ENCODE peak calls at places on chromosomes 1 and 21, in seven cellular contexts. W is kidney, Q is RWPE1, B is pancreas, O is glutamatergic neuron, V is heart right ventricle, T is astrocyte. G is an unnamed sample.
A peak's percentile ranks its signal among the peaks of the same experiment; 100 is the strongest.

GRCh38 chr1:21857840-21858670 is 46.0 kb downstream of the LDLRAD2 start:
- DNase-seq in W (no peak), Q (no peak), B (no peak), O (no peak), V (no peak), T (no peak), G (no peak)

GRCh38 chr1:217363319-217363718 is 267.6 kb downstream of the GPATCH2 start:
- DNase-seq in W (no peak), Q (no peak), B (no peak), O (no peak), V (no peak), T (no peak), G (peak; percentile 17)

GRCh38 chr1:110605901-110606783 is at the start of gene KCNA2:
- DNase-seq in W (peak; percentile 79), Q (no peak), B (peak; percentile 73), O (peak; percentile 82), V (peak; percentile 55), T (peak; percentile 2), G (no peak)

GRCh38 chr1:197776348-197777082 is 1.2 kb upstream of the DENND1B start:
- DNase-seq in W (no peak), Q (peak; percentile 67), B (no peak), O (no peak), V (no peak), T (peak; percentile 96), G (peak; percentile 75)

GRCh38 chr1:46747683-46748288 is 28.9 kb upstream of the EFCAB14 start:
- DNase-seq in W (no peak), Q (peak; percentile 82), B (no peak), O (peak; percentile 49), V (peak; percentile 41), T (peak; percentile 20), G (peak; percentile 86)

GRCh38 chr1:172399369-172400072 is 21.0 kb upstream of the C1orf105 start:
- DNase-seq in W (no peak), Q (peak; percentile 38), B (no peak), O (no peak), V (peak; percentile 54), T (peak; percentile 97), G (peak; percentile 67)

GRCh38 chr1:194807530-194808220 is 1621.3 kb upstream of the B3GALT2 start:
- DNase-seq in W (no peak), Q (no peak), B (no peak), O (no peak), V (no peak), T (no peak), G (no peak)

GRCh38 chr21:35637431-35637830 is 422.9 kb downstream of the SETD4 start:
- DNase-seq in W (no peak), Q (no peak), B (no peak), O (no peak), V (no peak), T (peak; percentile 69), G (peak; percentile 65)

GRCh38 chr1:220353229-220354012 is 81.2 kb upstream of the RAB3GAP2 start:
- DNase-seq in W (no peak), Q (no peak), B (no peak), O (peak; percentile 22), V (no peak), T (no peak), G (no peak)

GRCh38 chr21:27291006-27291405 is 324.1 kb upstream of the ADAMTS5 start:
- DNase-seq in W (no peak), Q (no peak), B (no peak), O (no peak), V (no peak), T (no peak), G (no peak)

GRCh38 chr1:55056632-55056992 is 17.3 kb downstream of the PCSK9 start:
- DNase-seq in W (no peak), Q (no peak), B (no peak), O (no peak), V (no peak), T (no peak), G (no peak)

GRCh38 chr1:151047591-151047924 is at the start of gene C1orf56:
- DNase-seq in W (peak; percentile 87), Q (peak; percentile 58), B (peak; percentile 68), O (peak; percentile 74), V (peak; percentile 59), T (peak; percentile 53), G (peak; percentile 61)

DNA sequence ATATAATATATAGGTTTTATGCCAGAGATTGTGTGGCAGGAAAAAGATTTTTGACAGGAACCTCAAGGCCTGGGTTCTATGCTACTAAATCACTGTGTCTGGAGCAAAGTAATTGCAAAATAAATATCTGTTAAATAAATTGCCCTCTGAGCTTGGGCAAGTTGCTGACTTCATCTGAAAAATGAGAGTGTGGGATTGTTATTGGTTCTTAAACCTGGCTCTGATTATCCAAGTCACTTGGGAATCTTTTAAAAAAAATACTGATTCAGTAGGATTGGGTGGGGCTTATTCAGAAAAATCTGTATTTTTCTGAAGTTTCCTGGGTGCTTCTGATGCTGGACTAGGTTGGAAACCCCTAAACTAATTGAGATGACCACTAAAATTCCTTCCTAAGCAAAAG is 174.1 kb upstream of the SGIP1 start:
- DNase-seq in W (no peak), Q (no peak), B (no peak), O (no peak), V (no peak), T (no peak), G (no peak)
- TF ChIP-seq CTCF in W (no peak), Q (no peak), B (no peak), O (no peak), V (no peak), T (no peak), G (no peak)

GRCh38 chr1:43074244-43074643 is 97.8 kb downstream of the EBNA1BP2 start:
- DNase-seq in W (no peak), Q (peak; percentile 36), B (no peak), O (no peak), V (no peak), T (no peak), G (peak; percentile 32)
- TF ChIP-seq CTCF in W (no peak), Q (no peak), B (no peak), O (no peak), V (no peak), T (peak; percentile 10), G (peak; percentile 28)

GRCh38 chr1:33001282-33001681 is 35.4 kb downstream of the AK2 start:
- DNase-seq in W (no peak), Q (no peak), B (no peak), O (no peak), V (no peak), T (no peak), G (no peak)
- TF ChIP-seq CTCF in W (peak; percentile 2), Q (no peak), B (no peak), O (no peak), V (no peak), T (peak; percentile 23), G (peak; percentile 13)

GRCh38 chr1:34753163-34753562 is 1.7 kb upstream of the GJB5 start:
- DNase-seq in W (no peak), Q (no peak), B (no peak), O (no peak), V (no peak), T (no peak), G (no peak)
- TF ChIP-seq CTCF in W (no peak), Q (no peak), B (no peak), O (no peak), V (no peak), T (no peak), G (no peak)

DNA sequence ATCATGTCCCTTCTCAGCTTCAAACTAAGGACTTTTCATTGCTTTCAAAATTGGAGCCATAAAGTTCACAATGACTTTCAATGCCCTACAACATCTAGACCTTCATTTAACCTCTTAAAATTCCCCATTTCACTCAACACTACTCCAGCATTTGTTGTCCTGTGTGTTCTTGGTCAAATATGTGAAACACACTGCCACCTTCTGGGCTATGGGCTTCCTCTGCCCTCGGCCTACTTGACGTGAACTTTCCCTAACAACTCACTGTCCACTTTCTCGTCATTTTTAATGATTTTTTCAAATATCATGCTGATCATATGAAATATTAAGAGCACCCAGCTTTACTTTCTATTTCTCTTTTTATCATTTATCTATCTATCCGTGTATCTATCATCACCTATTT is 2018.4 kb downstream of the NCAM2 start:
- DNase-seq in W (no peak), Q (no peak), B (no peak), O (peak; percentile 26), V (no peak), T (no peak), G (peak; percentile 33)
- TF ChIP-seq CTCF in W (no peak), Q (no peak), B (no peak), O (peak; percentile 27), V (peak; percentile 8), T (no peak), G (peak; percentile 33)

DNA sequence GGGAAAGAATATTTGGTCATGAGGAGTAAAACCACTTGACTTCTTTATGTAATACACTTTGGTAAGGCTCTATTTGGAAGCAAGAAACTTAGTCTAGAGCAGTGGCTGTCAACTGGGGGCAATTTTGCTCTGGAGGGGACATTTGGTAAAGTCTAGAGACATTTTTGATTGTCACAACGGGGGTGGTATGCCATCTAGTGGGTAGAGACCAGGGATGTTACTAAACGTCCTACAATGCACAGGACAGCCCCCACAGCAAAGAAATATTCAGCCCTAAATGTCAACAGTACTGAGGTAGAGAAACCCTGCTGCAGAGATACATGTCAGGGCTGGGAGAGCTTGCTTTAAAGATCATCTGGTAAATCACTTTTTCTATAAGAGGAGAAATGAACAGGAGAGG is 13.5 kb downstream of the FUCA1 start:
- DNase-seq in W (no peak), Q (no peak), B (no peak), O (no peak), V (no peak), T (no peak), G (peak; percentile 29)
- TF ChIP-seq CTCF in W (no peak), Q (no peak), B (no peak), O (no peak), V (peak; percentile 29), T (peak; percentile 16), G (peak; percentile 16)

DNA sequence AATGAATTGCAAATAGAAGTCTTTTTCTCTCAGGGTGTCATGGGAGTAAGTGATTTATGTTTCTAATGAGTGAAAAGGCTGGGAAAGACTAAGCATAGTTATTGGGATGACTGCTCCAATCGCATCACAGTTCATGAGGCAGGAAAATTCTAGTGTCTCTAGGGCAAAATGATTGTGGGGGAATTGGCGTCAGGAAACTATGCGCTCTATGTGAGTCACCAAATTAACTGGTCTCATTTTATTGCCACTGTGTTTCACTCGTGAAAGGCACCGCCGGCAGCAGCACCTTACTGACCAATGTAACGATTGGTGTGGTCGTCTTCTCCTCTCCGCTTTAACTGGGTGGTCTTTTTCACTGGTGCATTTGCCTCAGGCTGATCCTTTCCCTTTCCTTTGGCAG is 83.6 kb downstream of the SPAG17 start:
- DNase-seq in W (no peak), Q (peak; percentile 41), B (no peak), O (no peak), V (no peak), T (peak; percentile 67), G (peak; percentile 45)
- TF ChIP-seq CTCF in W (no peak), Q (no peak), B (no peak), O (no peak), V (no peak), T (no peak), G (no peak)